ENCODE peak calls at places on chromosomes 13 and 19, in four cellular contexts. One of them, this sample, is unnamed. For H4K20me1, the result is how much of the 10 kb centered on the place peaks cover.

GRCh38 chr19:34579281-34580054 is 97.5 kb downstream of the SCGB2B2 start:
- DNase-seq in PC-9: no peak
- DNase-seq in IMR-90: no peak
- DNase-seq in Karpas-422: no peak
- DNase-seq in this sample: no peak

GRCh38 chr13:83730674-83731073 is 151.6 kb downstream of the SLITRK1 start:
- DNase-seq in PC-9: no peak
- DNase-seq in IMR-90: no peak
- DNase-seq in Karpas-422: no peak
- DNase-seq in this sample: no peak

GRCh38 chr13:43626994-43627393 is 159.8 kb downstream of the ENOX1 start:
- DNase-seq in PC-9: no peak
- DNase-seq in IMR-90: no peak
- DNase-seq in Karpas-422: no peak
- DNase-seq in this sample: no peak

GRCh38 chr19:31531326-31531725 is 182.1 kb upstream of the TSHZ3 start:
- DNase-seq in PC-9: no peak
- DNase-seq in IMR-90: no peak
- DNase-seq in Karpas-422: no peak
- DNase-seq in this sample: no peak

GRCh38 chr13:31043891-31044657 is 111.6 kb downstream of the TEX26 start:
- DNase-seq in PC-9: peak
- DNase-seq in IMR-90: peak
- DNase-seq in Karpas-422: peak
- DNase-seq in this sample: peak

GRCh38 chr13:112454648-112455334 is 78.6 kb downstream of the SPACA7 start:
- DNase-seq in PC-9: no peak
- DNase-seq in IMR-90: no peak
- DNase-seq in Karpas-422: no peak
- DNase-seq in this sample: no peak

GRCh38 chr13:82747331-82747730 is 1134.9 kb downstream of the SLITRK1 start:
- DNase-seq in PC-9: no peak
- DNase-seq in IMR-90: no peak
- DNase-seq in Karpas-422: no peak
- DNase-seq in this sample: no peak

GRCh38 chr13:48446454-48446853 is 33.5 kb upstream of the LPAR6 start:
- DNase-seq in PC-9: no peak
- DNase-seq in IMR-90: peak
- DNase-seq in Karpas-422: no peak
- DNase-seq in this sample: no peak

DNA sequence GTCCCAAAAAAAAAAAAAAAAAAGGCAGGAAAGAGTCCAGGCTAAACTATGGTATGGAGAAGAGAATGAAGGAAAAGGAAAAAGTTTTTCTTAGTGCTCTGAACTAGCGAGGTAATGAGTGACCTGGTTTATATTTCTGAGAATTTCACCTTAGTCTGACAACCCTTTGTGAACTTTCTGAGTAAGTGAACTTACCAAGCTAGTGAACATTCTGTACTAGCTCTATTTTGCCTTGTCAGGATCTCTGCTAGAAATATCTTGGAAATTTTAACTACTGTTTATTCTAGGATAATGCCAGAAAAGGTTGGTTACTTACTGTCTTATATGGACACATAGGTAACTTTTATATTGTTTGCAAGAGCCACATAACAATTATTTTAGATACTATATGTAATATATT is 4.4 kb downstream of the TRIM13 start:
- DNase-seq in PC-9: no peak
- DNase-seq in IMR-90: no peak
- DNase-seq in Karpas-422: no peak
- DNase-seq in this sample: no peak
- H4K20me1 ChIP-seq in PC-9: under half
- H4K20me1 ChIP-seq in IMR-90: under half
- H4K20me1 ChIP-seq in Karpas-422: under half
- H4K20me1 ChIP-seq in this sample: under half

GRCh38 chr19:47628058-47628771 is 19.3 kb downstream of the BICRA start:
- DNase-seq in PC-9: no peak
- DNase-seq in IMR-90: no peak
- DNase-seq in Karpas-422: no peak
- DNase-seq in this sample: no peak
- H4K20me1 ChIP-seq in PC-9: half or more
- H4K20me1 ChIP-seq in IMR-90: half or more
- H4K20me1 ChIP-seq in Karpas-422: under half
- H4K20me1 ChIP-seq in this sample: half or more

GRCh38 chr19:10226376-10227214 is 4.5 kb downstream of the S1PR2 start:
- DNase-seq in PC-9: peak
- DNase-seq in IMR-90: peak
- DNase-seq in Karpas-422: no peak
- DNase-seq in this sample: peak
- H4K20me1 ChIP-seq in PC-9: under half
- H4K20me1 ChIP-seq in IMR-90: under half
- H4K20me1 ChIP-seq in Karpas-422: under half
- H4K20me1 ChIP-seq in this sample: under half

GRCh38 chr13:46617885-46618284 is 64.9 kb downstream of the LRCH1 start:
- DNase-seq in PC-9: no peak
- DNase-seq in IMR-90: no peak
- DNase-seq in Karpas-422: peak
- DNase-seq in this sample: no peak
- H4K20me1 ChIP-seq in PC-9: under half
- H4K20me1 ChIP-seq in IMR-90: under half
- H4K20me1 ChIP-seq in Karpas-422: under half
- H4K20me1 ChIP-seq in this sample: under half

GRCh38 chr19:3537101-3537437 is 1.9 kb upstream of the TEKTIP1 start:
- DNase-seq in PC-9: no peak
- DNase-seq in IMR-90: no peak
- DNase-seq in Karpas-422: no peak
- DNase-seq in this sample: no peak

GRCh38 chr19:3537438-3538240 is 1.3 kb upstream of the TEKTIP1 start:
- DNase-seq in PC-9: no peak
- DNase-seq in IMR-90: no peak
- DNase-seq in Karpas-422: peak
- DNase-seq in this sample: no peak

GRCh38 chr19:3538258-3538929 is 580 bp upstream of the TEKTIP1 start:
- DNase-seq in PC-9: no peak
- DNase-seq in IMR-90: no peak
- DNase-seq in Karpas-422: no peak
- DNase-seq in this sample: no peak

GRCh38 chr19:3538965-3539742 is at the start of gene TEKTIP1:
- DNase-seq in PC-9: no peak
- DNase-seq in IMR-90: no peak
- DNase-seq in Karpas-422: no peak
- DNase-seq in this sample: no peak

GRCh38 chr19:3539743-3540118 is 757 bp downstream of the TEKTIP1 start:
- DNase-seq in PC-9: no peak
- DNase-seq in IMR-90: no peak
- DNase-seq in Karpas-422: no peak
- DNase-seq in this sample: no peak
- H4K20me1 ChIP-seq in PC-9: under half
- H4K20me1 ChIP-seq in IMR-90: under half
- H4K20me1 ChIP-seq in Karpas-422: under half
- H4K20me1 ChIP-seq in this sample: under half

GRCh38 chr13:40608308-40608707 is 58.1 kb downstream of the FOXO1 start:
- DNase-seq in PC-9: no peak
- DNase-seq in IMR-90: no peak
- DNase-seq in Karpas-422: no peak
- DNase-seq in this sample: no peak

GRCh38 chr13:40604135-40604534 is 62.3 kb downstream of the FOXO1 start:
- DNase-seq in PC-9: no peak
- DNase-seq in IMR-90: no peak
- DNase-seq in Karpas-422: no peak
- DNase-seq in this sample: no peak

GRCh38 chr13:40609972-40610726 is 56.3 kb downstream of the FOXO1 start:
- DNase-seq in PC-9: peak
- DNase-seq in IMR-90: no peak
- DNase-seq in Karpas-422: no peak
- DNase-seq in this sample: no peak

GRCh38 chr13:40600145-40600751 is 66.2 kb downstream of the FOXO1 start:
- DNase-seq in PC-9: no peak
- DNase-seq in IMR-90: no peak
- DNase-seq in Karpas-422: no peak
- DNase-seq in this sample: no peak

DNA sequence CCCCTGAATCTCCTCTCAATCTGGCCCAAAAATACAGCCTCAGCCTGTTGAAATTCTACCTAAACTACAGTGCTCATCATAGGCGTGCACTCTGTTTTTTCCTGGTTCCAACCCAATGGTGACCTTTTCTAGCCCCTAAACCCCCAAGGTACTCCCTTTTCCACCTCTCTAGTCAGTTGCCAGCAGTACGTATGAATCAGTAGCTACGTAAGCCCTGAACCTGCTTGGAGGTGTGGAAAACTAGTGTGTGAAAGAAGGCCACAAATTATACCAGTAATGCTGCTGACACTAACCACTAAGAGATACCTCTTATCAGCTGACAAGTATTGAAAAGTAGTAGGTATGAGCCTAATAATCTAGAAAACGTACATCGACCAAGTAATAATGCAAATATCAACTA is 60.9 kb downstream of the FOXO1 start:
- DNase-seq in PC-9: no peak
- DNase-seq in IMR-90: no peak
- DNase-seq in Karpas-422: no peak
- DNase-seq in this sample: no peak
- H4K20me1 ChIP-seq in PC-9: under half
- H4K20me1 ChIP-seq in IMR-90: under half
- H4K20me1 ChIP-seq in Karpas-422: under half
- H4K20me1 ChIP-seq in this sample: under half